ENCODE peak calls at places on chromosomes 5 and 9, in six cellular contexts. P is psoas muscle, K is fibroblast of lung, E is GM23338, B is tibial artery, S is SJSA1. V is an unnamed sample.

GRCh38 chr9:17134843-17135577 is at the start of gene CNTLN:
- DNase-seq in P (peak; percentile 95), K (peak; percentile 93), E (peak; percentile 94), B (peak; percentile 98), S (peak; percentile 87), V (peak; percentile 89)

GRCh38 chr9:112914524-112914923 is 23.8 kb upstream of the SLC46A2 start:
- DNase-seq in P (no peak), K (no peak), E (no peak), B (no peak), S (no peak), V (no peak)

GRCh38 chr9:8431505-8431904 is 631.9 kb upstream of the DMAC1 start:
- DNase-seq in P (no peak), K (no peak), E (peak; percentile 46), B (no peak), S (no peak), V (no peak)

GRCh38 chr9:3894764-3895163 is 369.0 kb upstream of the RFX3 start:
- DNase-seq in P (no peak), K (peak; percentile 95), E (no peak), B (no peak), S (no peak), V (no peak)

GRCh38 chr5:127564002-127564769 is 46.7 kb downstream of the PRRC1 start:
- DNase-seq in P (no peak), K (peak; percentile 74), E (peak; percentile 88), B (no peak), S (peak; percentile 59), V (peak; percentile 75)

GRCh38 chr9:2157277-2158105 is 142.3 kb downstream of the SMARCA2 start:
- DNase-seq in P (peak; percentile 50), K (peak; percentile 62), E (peak; percentile 44), B (peak; percentile 68), S (peak; percentile 36), V (peak; percentile 30)

GRCh38 chr5:169933624-169934023 is 46.7 kb downstream of the INSYN2B start:
- DNase-seq in P (no peak), K (peak; percentile 41), E (no peak), B (no peak), S (no peak), V (no peak)

GRCh38 chr9:17075758-17076485 is 58.9 kb upstream of the CNTLN start:
- DNase-seq in P (no peak), K (no peak), E (no peak), B (no peak), S (no peak), V (no peak)

GRCh38 chr5:2141254-2142000 is 258.7 kb upstream of the IRX4 start:
- DNase-seq in P (no peak), K (no peak), E (no peak), B (peak; percentile 55), S (no peak), V (no peak)

GRCh38 chr9:120921751-120922181 is 4.8 kb downstream of the TRAF1 start:
- DNase-seq in P (no peak), K (no peak), E (no peak), B (no peak), S (no peak), V (no peak)

GRCh38 chr5:151319334-151319733 is 15.8 kb upstream of the SLC36A3 start:
- DNase-seq in P (no peak), K (peak; percentile 6), E (peak; percentile 39), B (no peak), S (peak; percentile 34), V (no peak)

GRCh38 chr9:89274838-89275237 is 36.2 kb upstream of the CKS2 start:
- DNase-seq in P (no peak), K (peak; percentile 95), E (no peak), B (no peak), S (no peak), V (no peak)

GRCh38 chr9:127785933-127786772 is at the start of gene CDK9:
- DNase-seq in P (peak; percentile 91), K (peak; percentile 89), E (peak; percentile 94), B (peak; percentile 94), S (peak; percentile 89), V (peak; percentile 95)

GRCh38 chr9:4738866-4739586 is 2.0 kb downstream of the AK3 start:
- DNase-seq in P (no peak), K (no peak), E (no peak), B (no peak), S (no peak), V (peak; percentile 37)

GRCh38 chr5:176868731-176869130 is 30.4 kb downstream of the HK3 start:
- DNase-seq in P (no peak), K (no peak), E (no peak), B (no peak), S (no peak), V (no peak)

GRCh38 chr5:107514305-107514704 is 156.4 kb downstream of the EFNA5 start:
- DNase-seq in P (no peak), K (no peak), E (no peak), B (no peak), S (no peak), V (no peak)

GRCh38 chr9:113011911-113012381 is at the start of gene ZNF883:
- DNase-seq in P (peak; percentile 35), K (peak; percentile 80), E (peak; percentile 92), B (no peak), S (peak; percentile 35), V (peak; percentile 48)

GRCh38 chr9:92763721-92764380 is 782 bp downstream of the BICD2 start:
- DNase-seq in P (peak; percentile 39), K (no peak), E (peak; percentile 52), B (no peak), S (no peak), V (peak; percentile 45)

GRCh38 chr9:131732061-131732526 is 7.8 kb downstream of the RAPGEF1 start:
- DNase-seq in P (peak; percentile 46), K (peak; percentile 79), E (no peak), B (peak; percentile 80), S (no peak), V (no peak)

GRCh38 chr5:176590035-176590729 is 19.8 kb downstream of the GPRIN1 start:
- DNase-seq in P (no peak), K (no peak), E (no peak), B (no peak), S (no peak), V (no peak)

GRCh38 chr9:89185980-89186379 is 7.4 kb upstream of the SHC3 start:
- DNase-seq in P (no peak), K (no peak), E (peak; percentile 68), B (no peak), S (no peak), V (no peak)

GRCh38 chr9:69223605-69224004 is 49.5 kb downstream of the TJP2 start:
- DNase-seq in P (no peak), K (peak; percentile 57), E (peak; percentile 92), B (no peak), S (peak; percentile 56), V (no peak)

GRCh38 chr9:125332527-125332926 is 70.9 kb downstream of the GAPVD1 start:
- DNase-seq in P (no peak), K (no peak), E (no peak), B (no peak), S (no peak), V (no peak)

GRCh38 chr9:125330587-125330986 is 69.0 kb downstream of the GAPVD1 start:
- DNase-seq in P (no peak), K (no peak), E (no peak), B (no peak), S (no peak), V (no peak)

GRCh38 chr9:125325821-125326220 is 64.2 kb downstream of the GAPVD1 start:
- DNase-seq in P (no peak), K (no peak), E (no peak), B (no peak), S (no peak), V (no peak)

DNA sequence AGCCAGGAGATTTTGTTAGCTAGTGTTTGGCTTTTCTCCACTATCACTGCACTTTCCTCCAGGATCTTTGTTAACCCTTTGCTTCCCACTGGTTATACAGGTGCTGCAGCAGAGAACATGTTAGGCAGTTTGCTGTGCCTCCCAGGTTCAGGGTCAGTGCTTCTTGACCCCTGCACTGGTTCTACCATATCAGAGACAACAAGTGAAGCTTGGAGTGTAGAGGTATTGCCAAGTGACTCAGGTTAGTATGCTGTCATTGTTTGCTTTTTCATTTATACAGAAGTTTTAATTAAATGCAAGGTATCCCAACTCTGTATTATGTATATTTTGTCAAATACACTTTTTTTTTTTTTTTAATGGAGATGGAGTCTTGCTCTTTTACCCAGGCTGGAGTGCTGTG is 68.4 kb downstream of the GAPVD1 start:
- DNase-seq in P (no peak), K (no peak), E (no peak), B (no peak), S (no peak), V (no peak)
- H3K36me3 ChIP-seq in P (peaks cover 5% of the 10 kb centered on the region), K (peaks cover 10% of the 10 kb centered on the region), E (peaks cover 29% of the 10 kb centered on the region), B (peaks cover 77% of the 10 kb centered on the region), S (peaks cover 56% of the 10 kb centered on the region), V (peaks cover 5% of the 10 kb centered on the region)

GRCh38 chr9:134661791-134662142 is 20.2 kb downstream of the COL5A1 start:
- DNase-seq in P (peak; percentile 46), K (no peak), E (no peak), B (peak; percentile 86), S (no peak), V (no peak)

GRCh38 chr9:134659688-134660131 is 18.1 kb downstream of the COL5A1 start:
- DNase-seq in P (peak; percentile 6), K (no peak), E (no peak), B (peak; percentile 59), S (no peak), V (peak; percentile 25)

GRCh38 chr9:134661299-134661698 is 19.7 kb downstream of the COL5A1 start:
- DNase-seq in P (no peak), K (no peak), E (no peak), B (peak; percentile 62), S (no peak), V (no peak)

GRCh38 chr9:134662143-134662876 is 20.7 kb downstream of the COL5A1 start:
- DNase-seq in P (peak; percentile 62), K (peak; percentile 93), E (no peak), B (peak; percentile 89), S (peak; percentile 74), V (peak; percentile 29)

DNA sequence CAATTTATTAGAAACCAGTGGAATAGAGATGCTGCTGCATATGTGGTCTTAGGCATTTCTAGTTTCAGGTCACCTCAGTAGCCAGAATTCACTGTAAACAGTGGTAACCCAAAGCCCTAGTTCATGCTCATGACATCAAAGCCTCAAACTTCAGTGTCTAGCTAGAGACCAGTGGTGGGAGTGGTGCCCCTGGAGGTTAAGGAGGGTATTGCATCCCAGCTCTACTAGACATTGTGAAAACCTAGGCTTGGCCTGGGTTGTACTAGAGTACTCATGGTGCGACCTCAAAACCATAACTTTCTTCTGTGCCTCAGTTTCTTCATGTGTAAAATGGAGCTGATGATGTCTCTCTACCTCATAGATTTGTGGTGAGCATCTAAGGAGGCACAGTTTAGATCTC is 18.8 kb downstream of the COL5A1 start:
- DNase-seq in P (peak; percentile 2), K (no peak), E (peak; percentile 53), B (no peak), S (no peak), V (no peak)
- H3K36me3 ChIP-seq in P (no peaks in the 10 kb centered on the region), K (peaks cover 1% of the 10 kb centered on the region), E (no peaks in the 10 kb centered on the region), B (no peaks in the 10 kb centered on the region), S (peaks cover 51% of the 10 kb centered on the region), V (no peaks in the 10 kb centered on the region)

GRCh38 chr9:117729375-117729774 is 25.2 kb downstream of the TLR4 start:
- DNase-seq in P (no peak), K (no peak), E (no peak), B (no peak), S (no peak), V (no peak)
- H3K36me3 ChIP-seq in P (no peaks in the 10 kb centered on the region), K (no peaks in the 10 kb centered on the region), E (no peaks in the 10 kb centered on the region), B (no peaks in the 10 kb centered on the region), S (no peaks in the 10 kb centered on the region), V (no peaks in the 10 kb centered on the region)

DNA sequence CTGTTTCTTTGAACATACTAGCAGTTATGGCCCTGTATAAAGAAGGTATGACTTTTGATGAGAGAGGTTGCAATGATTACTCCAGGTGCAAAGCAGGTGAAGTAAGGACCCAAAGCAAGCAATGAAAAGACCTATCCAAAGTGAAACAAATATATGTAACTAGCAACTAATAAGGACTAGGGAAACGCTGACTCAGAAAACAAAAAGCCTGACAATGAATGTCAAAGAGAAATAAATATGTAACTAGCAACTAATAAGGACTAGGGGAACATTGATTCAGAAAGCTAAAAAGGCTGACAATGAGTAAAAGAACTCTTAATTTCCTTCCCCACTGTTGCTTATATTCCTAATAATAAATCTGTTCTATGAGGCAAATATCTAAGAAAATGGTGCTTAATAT is 43.1 kb downstream of the HMGCR start:
- DNase-seq in P (no peak), K (no peak), E (no peak), B (no peak), S (no peak), V (no peak)
- H3K36me3 ChIP-seq in P (peaks cover 10% of the 10 kb centered on the region), K (peaks cover 3% of the 10 kb centered on the region), E (no peaks in the 10 kb centered on the region), B (peaks cover 58% of the 10 kb centered on the region), S (peaks cover 56% of the 10 kb centered on the region), V (no peaks in the 10 kb centered on the region)